ENCODE peak calls at places on chromosome 19, in seven cellular contexts. U is MM.1S, Q is skeletal muscle cell, X is BJ, B is fibroblast of pulmonary artery, N is psoas muscle, C is suprapubic skin. F is an unnamed sample.

GRCh38 chr19:19140476-19140875 is 2.2 kb upstream of the TMEM161A start:
- DNase-seq in B (no peak), U (no peak), Q (no peak), N (no peak), C (no peak), X (no peak), F (no peak)

GRCh38 chr19:48619692-48620565 is 623 bp downstream of the SPHK2 start:
- DNase-seq in B (no peak), X (no peak), U (no peak), N (peak; percentile 61), C (no peak), Q (no peak), F (no peak)

GRCh38 chr19:36805364-36805763 is 32.8 kb upstream of the ZNF850 start:
- DNase-seq in U (no peak), X (no peak), C (no peak), N (no peak), B (no peak), Q (no peak), F (no peak)

GRCh38 chr19:24069907-24070657 is 16.9 kb upstream of the ZNF254 start:
- DNase-seq in N (no peak), U (no peak), B (no peak), Q (no peak), C (no peak), X (no peak), F (no peak)

GRCh38 chr19:46520616-46521015 is 24.9 kb upstream of the PNMA8B start:
- DNase-seq in B (no peak), U (no peak), X (no peak), Q (no peak), N (no peak), C (no peak), F (no peak)

GRCh38 chr19:6092329-6093286 is 17.7 kb downstream of the RFX2 start:
- DNase-seq in U (no peak), Q (no peak), C (peak; percentile 93), N (peak; percentile 87), X (peak; percentile 82), B (peak; percentile 77), F (no peak)

GRCh38 chr19:29714371-29714952 is 599 bp downstream of the C19orf12 start:
- DNase-seq in N (no peak), U (no peak), C (no peak), Q (no peak), B (no peak), X (no peak), F (peak; percentile 32)

GRCh38 chr19:34436716-34437115 is 8.5 kb downstream of the UBA2 start:
- DNase-seq in X (no peak), B (peak; percentile 47), C (no peak), Q (no peak), U (no peak), N (no peak), F (no peak)

GRCh38 chr19:17553256-17553655 is 2.2 kb upstream of the COLGALT1 start:
- DNase-seq in X (peak; percentile 76), B (peak; percentile 99), N (peak; percentile 84), U (no peak), Q (peak; percentile 92), C (no peak), F (no peak)

GRCh38 chr19:45474941-45475516 is 7.2 kb downstream of the FOSB start:
- DNase-seq in B (peak; percentile 60), X (no peak), C (no peak), N (no peak), U (no peak), Q (no peak), F (no peak)

GRCh38 chr19:45632468-45633196 is 6.6 kb downstream of the EML2 start:
- DNase-seq in X (no peak), U (no peak), C (peak; percentile 87), B (peak; percentile 91), N (peak; percentile 86), Q (peak; percentile 54), F (no peak)

GRCh38 chr19:18093439-18094161 is 4.0 kb upstream of the MAST3 start:
- DNase-seq in U (no peak), B (peak; percentile 33), Q (no peak), N (no peak), X (no peak), C (no peak), F (no peak)

GRCh38 chr19:32308436-32309077 is 36.9 kb upstream of the ZNF507 start:
- DNase-seq in Q (no peak), X (no peak), U (no peak), B (peak; percentile 1), C (no peak), N (no peak), F (no peak)

GRCh38 chr19:46609511-46610412 is 8.6 kb downstream of the CALM3 start:
- DNase-seq in U (no peak), C (peak; percentile 77), X (no peak), N (peak; percentile 49), B (no peak), Q (no peak), F (no peak)

GRCh38 chr19:58118979-58119733 is 21.1 kb upstream of the ZSCAN18 start:
- DNase-seq in C (no peak), B (no peak), X (no peak), Q (no peak), U (no peak), N (no peak), F (no peak)

GRCh38 chr19:16714702-16715294 is 4.8 kb upstream of the NWD1 start:
- DNase-seq in N (peak; percentile 56), C (no peak), X (no peak), U (no peak), Q (no peak), B (peak; percentile 46), F (peak; percentile 38)

GRCh38 chr19:48575931-48576622 is 24.1 kb downstream of the SULT2B1 start:
- DNase-seq in U (no peak), B (no peak), N (no peak), Q (no peak), C (no peak), X (no peak), F (no peak)

GRCh38 chr19:6533000-6533328 is 2.1 kb downstream of the TNFSF9 start:
- DNase-seq in X (no peak), C (no peak), B (no peak), U (no peak), N (no peak), Q (no peak), F (no peak)

GRCh38 chr19:15449620-15450527 is at the start of gene WIZ:
- DNase-seq in N (peak; percentile 94), C (peak; percentile 91), B (peak; percentile 68), X (no peak), U (peak; percentile 61), Q (peak; percentile 20), F (no peak)

GRCh38 chr19:370641-371330 is 26.2 kb upstream of the MIER2 start:
- DNase-seq in C (no peak), Q (no peak), U (no peak), N (no peak), X (no peak), B (no peak), F (no peak)

GRCh38 chr19:41546386-41546789 is 29.6 kb upstream of the CEACAM21 start:
- DNase-seq in X (no peak), U (peak; percentile 49), N (no peak), Q (no peak), B (no peak), C (no peak), F (no peak)

GRCh38 chr19:41159861-41160260 is 33.2 kb upstream of the CYP2S1 start:
- DNase-seq in B (no peak), X (no peak), U (no peak), Q (no peak), N (no peak), C (no peak), F (no peak)

GRCh38 chr19:56838930-56839664 is 1.4 kb downstream of the PEG3 start:
- DNase-seq in C (peak; percentile 97), U (no peak), X (peak; percentile 15), B (peak; percentile 77), Q (peak; percentile 78), N (peak; percentile 94), F (no peak)

GRCh38 chr19:41887711-41888382 is 4.9 kb downstream of the ARHGEF1 start:
- DNase-seq in C (no peak), U (no peak), X (peak; percentile 15), B (peak; percentile 29), Q (no peak), N (no peak), F (peak; percentile 79)

GRCh38 chr19:9570255-9570654 is 14.0 kb downstream of the ZNF121 start:
- DNase-seq in X (no peak), N (no peak), B (no peak), U (no peak), C (no peak), Q (no peak), F (no peak)
- H3K4me3 ChIP-seq in X (no peak overlapping the region), N (no peak overlapping the region), B (no peak overlapping the region), U (no peak overlapping the region), C (no peak overlapping the region), Q (no peak overlapping the region), F (no peak overlapping the region)

GRCh38 chr19:55640577-55641375 is at the start of gene ZNF580:
- DNase-seq in C (no peak), N (peak; percentile 86), B (peak; percentile 86), Q (peak; percentile 59), X (no peak), U (peak; percentile 47), F (no peak)
- H3K4me3 ChIP-seq in C (peak within 1 kb of the TSS; percentile 93), N (peak within 1 kb of the TSS; percentile 87), B (peak within 1 kb of the TSS; percentile 88), Q (peak within 1 kb of the TSS; percentile 92), X (peak within 1 kb of the TSS; percentile 75), U (peak within 1 kb of the TSS; percentile 90), F (peak within 1 kb of the TSS; percentile 92)

GRCh38 chr19:4732680-4733114 is 9.1 kb upstream of the DPP9 start:
- DNase-seq in Q (no peak), N (peak; percentile 74), X (no peak), C (no peak), U (peak; percentile 82), B (peak; percentile 73), F (peak; percentile 54)
- H3K4me3 ChIP-seq in Q (no peak overlapping the region), N (no peak overlapping the region), X (no peak overlapping the region), C (no peak overlapping the region), U (no peak overlapping the region), B (no peak overlapping the region), F (no peak overlapping the region)

GRCh38 chr19:43533546-43534304 is 737 bp downstream of the ZNF575 start:
- DNase-seq in N (peak; percentile 97), U (peak; percentile 97), Q (peak; percentile 99), X (peak; percentile 99), C (peak; percentile 100), B (peak; percentile 100), F (peak; percentile 99)

GRCh38 chr19:43534305-43534612 is 1.3 kb downstream of the ZNF575 start:
- DNase-seq in Q (no peak), N (no peak), U (no peak), X (no peak), C (no peak), B (no peak), F (no peak)

GRCh38 chr19:43534811-43535761 is 2.1 kb downstream of the ZNF575 start:
- DNase-seq in N (peak; percentile 85), Q (no peak), B (peak; percentile 74), X (no peak), C (no peak), U (no peak), F (no peak)

GRCh38 chr19:43532571-43532961 is 422 bp upstream of the ZNF575 start:
- DNase-seq in X (no peak), Q (no peak), N (peak; percentile 78), U (peak; percentile 82), B (no peak), C (no peak), F (no peak)

DNA sequence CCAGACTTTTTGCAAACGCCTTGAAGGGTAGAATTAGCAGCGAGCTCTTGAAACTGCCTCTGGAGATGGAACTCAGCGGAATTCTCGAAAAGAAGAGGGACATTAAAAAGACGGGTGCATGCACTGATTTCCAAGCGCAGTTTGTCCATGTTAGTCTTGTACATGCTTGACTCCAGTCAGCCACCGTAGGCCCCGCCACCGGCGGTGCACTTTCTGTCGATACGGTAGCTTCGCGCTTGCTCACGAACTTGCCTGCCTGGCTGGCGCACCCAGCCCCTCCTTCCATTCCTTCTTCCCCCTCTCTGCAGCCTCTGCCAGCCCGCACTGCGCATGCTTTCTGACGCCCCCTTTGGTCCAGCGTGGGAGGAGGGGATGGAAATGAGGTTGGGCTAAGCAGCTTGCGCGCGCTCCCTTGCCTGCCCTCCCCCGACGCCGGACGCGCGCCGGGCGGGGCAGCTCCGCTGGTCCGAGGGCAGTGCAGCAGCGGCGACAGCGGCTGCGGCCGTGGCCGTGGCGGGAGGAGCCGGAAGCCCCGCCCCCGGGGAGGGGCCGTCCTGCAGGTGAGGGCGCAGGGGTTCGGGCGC is at the start of gene ZNF575:
- DNase-seq in U (peak; percentile 92), C (peak; percentile 90), Q (peak; percentile 93), B (peak; percentile 96), N (peak; percentile 92), X (peak; percentile 79), F (peak; percentile 91)
- H3K4me3 ChIP-seq in U (peak within 1 kb of the TSS; percentile 67), C (peak within 1 kb of the TSS; percentile 74), Q (peak within 1 kb of the TSS; percentile 64), B (peak within 1 kb of the TSS; percentile 66), N (peak within 1 kb of the TSS; percentile 76), X (peak within 1 kb of the TSS; percentile 57), F (peak within 1 kb of the TSS; percentile 72)

F was measured in Jurkat, Clone E6-1.